ENCODE peak calls at places on chromosome 1, in nine cellular contexts. V, R, S, B, W, T, F, D and P are unnamed samples.
A peak's percentile ranks its signal among the peaks of the same experiment; 100 is the strongest.

GRCh38 chr1:204405988-204406387 is 5.6 kb downstream of the PPP1R15B start:
- DNase-seq in F (no peak), D (no peak), B (no peak), T (no peak), R (no peak), W (no peak), S (no peak), V (no peak), P (no peak)

GRCh38 chr1:78730053-78730452 is 80.4 kb downstream of the IFI44 start:
- DNase-seq in T (no peak), D (no peak), B (no peak), R (no peak), W (no peak), S (no peak), F (no peak), V (no peak), P (no peak)

GRCh38 chr1:237473896-237474295 is 416.8 kb downstream of the ZP4 start:
- DNase-seq in B (no peak), V (no peak), D (no peak), S (no peak), R (no peak), W (no peak), F (no peak), T (no peak), P (no peak)

GRCh38 chr1:97919568-97920261 is 1.1 kb downstream of the DPYD start:
- DNase-seq in F (no peak), B (no peak), T (no peak), W (no peak), R (peak; percentile 58), V (no peak), D (peak; percentile 25), S (no peak), P (no peak)

GRCh38 chr1:67126111-67126746 is 8.5 kb downstream of the C1orf141 start:
- DNase-seq in V (no peak), D (no peak), S (no peak), F (no peak), T (no peak), W (no peak), B (no peak), R (peak; percentile 30), P (no peak)

GRCh38 chr1:156851779-156852413 is 7.0 kb downstream of the INSRR start:
- DNase-seq in W (no peak), B (no peak), R (no peak), D (no peak), V (no peak), T (no peak), F (no peak), S (no peak), P (no peak)

GRCh38 chr1:88175631-88176226 is 508.3 kb upstream of the PKN2 start:
- DNase-seq in D (peak; percentile 9), R (no peak), T (no peak), V (no peak), S (no peak), B (no peak), F (no peak), W (no peak), P (no peak)

GRCh38 chr1:41499591-41499990 is 15.1 kb upstream of the EDN2 start:
- DNase-seq in B (no peak), R (no peak), T (no peak), S (no peak), W (no peak), D (no peak), V (no peak), F (no peak), P (no peak)

GRCh38 chr1:162458206-162458605 is 39.4 kb upstream of the UHMK1 start:
- DNase-seq in B (no peak), D (peak; percentile 30), W (no peak), V (no peak), T (no peak), F (no peak), S (no peak), R (no peak), P (no peak)

GRCh38 chr1:198157847-198158765 is 1.3 kb downstream of the NEK7 start:
- DNase-seq in W (no peak), R (peak; percentile 53), T (no peak), B (no peak), D (no peak), V (no peak), F (no peak), S (no peak), P (no peak)
- TF ChIP-seq CTCF in W (no peak), R (no peak), T (no peak), B (no peak), D (no peak), V (no peak), F (no peak), S (no peak), P (no peak)

DNA sequence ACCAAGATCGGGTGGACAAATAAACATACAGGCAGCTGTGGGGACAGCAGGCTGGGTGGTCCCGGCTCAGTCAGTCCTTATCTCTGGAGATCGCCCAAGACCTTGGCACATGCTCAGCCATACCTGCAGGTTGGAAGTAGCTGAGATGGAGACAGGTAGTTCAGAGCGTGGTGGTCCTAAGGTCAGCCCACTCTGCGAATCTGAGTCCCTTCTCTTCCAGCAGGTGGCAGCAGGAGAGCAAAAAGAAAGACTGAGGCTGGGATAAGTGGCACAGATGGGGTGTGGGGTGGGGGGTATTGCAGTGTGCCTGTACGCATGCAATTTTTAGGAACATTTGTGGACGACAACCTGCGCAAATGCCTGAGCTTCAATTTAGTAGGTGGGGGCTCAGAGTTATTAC is 104.9 kb downstream of the TENT5C start:
- DNase-seq in D (no peak), S (no peak), T (no peak), W (no peak), B (no peak), R (peak; percentile 12), V (no peak), F (no peak), P (no peak)
- TF ChIP-seq CTCF in D (peak; percentile 29), S (peak; percentile 24), T (peak; percentile 42), W (peak; percentile 27), B (no peak), R (peak; percentile 53), V (no peak), F (no peak), P (peak; percentile 55)

GRCh38 chr1:152622803-152623202 is at the start of gene LCE3A:
- DNase-seq in D (no peak), S (no peak), W (no peak), V (no peak), R (no peak), T (no peak), B (no peak), F (peak; percentile 62), P (no peak)

GRCh38 chr1:152626688-152627087 is 3.8 kb upstream of the LCE3A start:
- DNase-seq in S (no peak), T (no peak), F (no peak), W (no peak), V (no peak), B (no peak), R (no peak), D (no peak), P (no peak)

GRCh38 chr1:152621993-152622392 is 910 bp downstream of the LCE3A start:
- DNase-seq in D (no peak), S (no peak), B (no peak), W (no peak), R (no peak), T (no peak), V (no peak), F (no peak), P (no peak)

GRCh38 chr1:152623203-152623844 is 421 bp upstream of the LCE3A start:
- DNase-seq in B (no peak), V (no peak), T (no peak), R (no peak), D (no peak), W (no peak), F (peak; percentile 45), S (no peak), P (no peak)
- TF ChIP-seq CTCF in B (no peak), V (no peak), T (no peak), R (peak; percentile 11), D (peak; percentile 8), W (no peak), F (no peak), S (no peak), P (no peak)

GRCh38 chr1:57835620-57836019 is 411.8 kb upstream of the DAB1 start:
- DNase-seq in S (no peak), T (no peak), R (no peak), B (no peak), F (no peak), D (no peak), V (no peak), W (no peak), P (no peak)
- TF ChIP-seq CTCF in S (no peak), T (no peak), R (no peak), B (no peak), F (no peak), D (no peak), V (no peak), W (no peak), P (no peak)